ENCODE peak calls at places on chromosomes 12 and 14, in nine cellular contexts. Z is A549; F is CD8-positive, alpha-beta T cell; K is astrocyte; N is foreskin fibroblast; H is esophagus squamous epithelium; Y is upper lobe of right lung; G is PC-3; A is neural progenitor cell. T is an unnamed sample.

GRCh38 chr14:60926002-60926401 is 54.9 kb downstream of the TRMT5 start:
- DNase-seq in F (no peak), A (no peak), G (no peak), Z (no peak), H (no peak), N (no peak), K (no peak), Y (no peak), T (peak)

GRCh38 chr12:42382013-42382696 is 56.2 kb downstream of the PPHLN1 start:
- DNase-seq in H (no peak), F (no peak), Y (no peak), Z (no peak), K (no peak), G (no peak), A (peak), N (peak), T (no peak)

GRCh38 chr12:64452559-64453329 is 824 bp downstream of the TBK1 start:
- DNase-seq in A (no peak), Y (no peak), H (no peak), G (peak), Z (peak), N (peak), F (no peak), K (peak), T (peak)

GRCh38 chr12:71135812-71136176 is 22.0 kb downstream of the TSPAN8 start:
- DNase-seq in A (peak), G (peak), N (peak), F (no peak), Z (no peak), Y (no peak), K (no peak), H (no peak), T (no peak)

GRCh38 chr14:58849609-58850008 is 211.8 kb downstream of the DACT1 start:
- DNase-seq in G (no peak), Z (no peak), N (no peak), K (no peak), H (no peak), F (no peak), Y (no peak), A (no peak), T (no peak)

GRCh38 chr12:110641512-110641911 is 27.6 kb downstream of the TCTN1 start:
- DNase-seq in N (no peak), Z (no peak), H (no peak), F (no peak), G (no peak), A (peak), K (peak), Y (no peak), T (no peak)

GRCh38 chr12:131830335-131831020 is 2.3 kb downstream of the MMP17 start:
- DNase-seq in K (peak), A (peak), N (peak), F (no peak), G (peak), H (no peak), Y (peak), Z (peak), T (peak)

GRCh38 chr12:15629108-15629507 is 160.1 kb downstream of the EPS8 start:
- DNase-seq in K (peak), Y (no peak), Z (peak), H (no peak), A (peak), N (peak), F (no peak), G (peak), T (peak)

GRCh38 chr14:54589843-54590242 is 22.9 kb downstream of the SAMD4A start:
- DNase-seq in F (no peak), H (no peak), Y (no peak), Z (no peak), K (no peak), A (no peak), N (no peak), G (peak), T (no peak)

GRCh38 chr14:51310453-51311074 is 70.5 kb downstream of the TMX1 start:
- DNase-seq in N (peak), H (no peak), Z (no peak), G (no peak), Y (no peak), A (no peak), F (no peak), K (peak), T (no peak)

GRCh38 chr12:65922077-65922476 is 97.8 kb downstream of the HMGA2 start:
- DNase-seq in G (no peak), H (no peak), Y (no peak), F (no peak), A (no peak), K (no peak), Z (no peak), N (no peak), T (no peak)

GRCh38 chr12:71556881-71557280 is 106.8 kb downstream of the ZFC3H1 start:
- DNase-seq in Y (no peak), G (peak), F (no peak), H (no peak), K (peak), Z (peak), N (peak), A (peak), T (no peak)

GRCh38 chr12:49626836-49627235 is 3.5 kb downstream of the PRPF40B start:
- DNase-seq in K (no peak), H (no peak), F (no peak), Y (no peak), A (no peak), Z (no peak), N (no peak), G (no peak), T (no peak)

GRCh38 chr12:111764120-111764821 is 2.5 kb upstream of the ALDH2 start:
- DNase-seq in Y (no peak), F (no peak), Z (no peak), G (no peak), K (no peak), A (no peak), N (no peak), H (no peak), T (peak)

GRCh38 chr14:63604626-63605025 is 37.0 kb downstream of the WDR89 start:
- DNase-seq in A (no peak), Y (no peak), Z (no peak), G (no peak), K (no peak), N (no peak), F (no peak), H (no peak), T (no peak)

GRCh38 chr12:28893365-28893764 is 255.7 kb upstream of the FAR2 start:
- DNase-seq in F (no peak), A (no peak), K (no peak), G (no peak), Z (no peak), H (no peak), Y (no peak), N (no peak), T (no peak)

GRCh38 chr12:50788562-50788961 is 24.7 kb downstream of the ATF1 start:
- DNase-seq in K (peak), A (no peak), N (peak), Y (no peak), F (no peak), G (peak), H (no peak), Z (no peak), T (no peak)

GRCh38 chr12:129911437-129912049 is 7.7 kb upstream of the TMEM132D start:
- DNase-seq in N (no peak), Y (peak), G (peak), A (peak), H (no peak), F (no peak), Z (peak), K (peak), T (peak)
- TF ChIP-seq CTCF in N (peak), Y (peak), G (peak), A (peak), H (peak), F (no peak), Z (peak), K (peak), T (peak)

GRCh38 chr12:27614386-27614785 is 81.9 kb upstream of the REP15 start:
- DNase-seq in K (no peak), H (no peak), Z (no peak), G (no peak), F (no peak), A (no peak), N (no peak), Y (no peak), T (no peak)
- TF ChIP-seq CTCF in K (no peak), H (no peak), Z (no peak), G (no peak), F (no peak), A (no peak), N (no peak), Y (no peak), T (no peak)

DNA sequence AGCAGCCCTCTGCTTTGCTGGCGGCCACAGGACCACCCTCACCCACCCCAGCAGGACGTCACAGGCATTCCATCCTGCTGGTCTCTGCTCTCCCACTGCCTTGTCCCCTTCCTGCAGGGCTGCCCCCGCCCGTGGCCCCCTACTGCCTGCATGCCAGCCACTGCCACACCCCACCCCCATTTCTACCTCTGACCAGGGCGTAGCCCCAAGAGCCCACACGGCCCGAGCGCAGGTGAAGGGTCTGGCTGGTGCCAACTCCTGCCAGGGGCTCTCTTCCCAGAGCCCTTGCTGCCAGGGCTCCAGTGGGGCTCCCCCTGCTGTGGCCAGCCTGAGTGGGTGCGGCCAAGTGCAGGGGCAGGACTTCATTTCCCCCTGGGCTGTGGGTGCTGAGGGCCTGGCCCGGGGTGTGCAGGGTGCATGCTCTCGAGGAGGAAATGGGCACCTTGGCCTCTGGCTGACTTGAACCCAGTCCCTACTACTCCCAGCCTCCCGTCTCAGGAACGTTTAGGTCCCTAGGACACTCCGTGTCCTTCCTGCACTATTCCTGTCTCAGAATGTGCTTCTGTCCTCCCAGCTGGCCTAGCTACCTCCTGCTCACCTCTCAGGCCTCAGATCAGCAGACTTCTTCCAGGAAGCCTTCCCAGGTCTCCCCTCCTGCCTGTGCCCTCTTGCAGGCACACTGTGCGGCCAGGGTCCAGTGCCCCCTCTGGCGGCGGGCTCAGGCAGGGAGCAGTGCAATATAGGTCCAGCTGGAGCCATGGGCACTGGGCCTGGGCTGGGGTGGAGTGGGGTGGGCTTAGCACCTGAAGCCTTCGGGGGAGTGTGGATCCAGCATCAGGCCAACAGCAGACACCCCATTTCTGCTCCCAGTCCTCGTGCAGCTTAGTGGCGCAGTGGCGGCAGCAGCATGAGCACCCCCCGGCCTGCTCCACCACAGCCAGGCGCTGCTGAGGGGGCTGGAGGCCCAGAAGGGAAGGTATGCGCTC is 1.4 kb downstream of the LBHD2 start:
- DNase-seq in Y (no peak), N (no peak), F (no peak), Z (no peak), H (no peak), G (no peak), K (no peak), A (peak), T (no peak)
- TF ChIP-seq CTCF in Y (no peak), N (peak), F (no peak), Z (peak), H (no peak), G (peak), K (no peak), A (peak), T (no peak)

DNA sequence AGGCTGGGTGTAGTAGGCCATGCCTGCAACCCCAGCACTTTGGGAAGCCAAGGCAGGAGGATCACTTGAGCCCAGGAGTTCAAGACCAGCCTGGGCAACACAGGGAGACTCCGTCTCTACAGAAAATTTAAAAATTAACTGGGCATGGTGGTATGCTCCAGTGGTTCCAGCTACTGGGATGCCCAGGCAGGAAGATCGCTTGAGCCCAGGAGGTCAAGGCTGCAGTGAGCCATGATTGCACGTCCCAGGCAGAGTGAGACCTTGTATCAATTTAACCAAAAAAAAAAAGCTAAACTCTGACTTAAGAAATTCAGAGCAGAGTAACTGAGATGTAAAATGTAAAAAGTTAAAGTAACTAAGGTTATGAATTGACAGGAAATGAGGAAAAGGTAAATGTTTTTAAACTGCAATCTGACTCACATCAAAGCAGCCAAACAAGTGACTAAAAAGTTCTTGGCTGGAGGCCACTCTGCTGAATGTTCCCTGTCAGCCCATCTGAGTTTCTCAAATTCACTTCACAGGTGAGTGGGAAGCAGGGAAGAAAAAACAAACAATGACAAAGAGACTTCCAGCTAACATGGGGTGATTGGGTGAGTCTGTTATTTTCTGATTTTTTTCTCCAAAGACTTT is 21.3 kb downstream of the PRKD1 start:
- DNase-seq in F (no peak), Y (no peak), K (peak), G (peak), A (no peak), N (peak), Z (no peak), H (no peak), T (no peak)
- TF ChIP-seq CTCF in F (no peak), Y (no peak), K (no peak), G (no peak), A (no peak), N (no peak), Z (no peak), H (no peak), T (no peak)

GRCh38 chr12:52035926-52036325 is 15.3 kb upstream of the NR4A1 start:
- DNase-seq in A (no peak), Y (no peak), F (no peak), Z (no peak), G (no peak), H (no peak), K (no peak), N (no peak), T (no peak)

GRCh38 chr12:52038447-52038846 is 12.8 kb upstream of the NR4A1 start:
- DNase-seq in K (no peak), G (no peak), N (no peak), A (no peak), F (peak), Z (no peak), Y (no peak), H (no peak), T (no peak)

GRCh38 chr12:52033506-52034258 is 17.6 kb upstream of the NR4A1 start:
- DNase-seq in H (no peak), Z (no peak), F (no peak), G (no peak), N (no peak), A (no peak), K (no peak), Y (no peak), T (no peak)

GRCh38 chr12:52036587-52037171 is 14.6 kb upstream of the NR4A1 start:
- DNase-seq in Z (peak), A (peak), F (peak), N (peak), H (no peak), Y (peak), K (peak), G (peak), T (peak)

GRCh38 chr12:52037248-52037861 is 13.9 kb upstream of the NR4A1 start:
- DNase-seq in K (peak), H (no peak), Y (peak), Z (no peak), F (peak), G (peak), N (no peak), A (peak), T (no peak)
- TF ChIP-seq CTCF in K (no peak), H (no peak), Y (peak), Z (no peak), F (no peak), G (peak), N (no peak), A (peak), T (no peak)

GRCh38 chr14:106679776-106680175 is 1153.4 kb downstream of the TMEM121 start:
- DNase-seq in A (no peak), K (no peak), Z (no peak), N (no peak), G (no peak), H (no peak), F (no peak), Y (no peak), T (no peak)

GRCh38 chr14:106686533-106686932 is 1160.2 kb downstream of the TMEM121 start:
- DNase-seq in N (no peak), G (no peak), Y (no peak), H (no peak), A (no peak), K (no peak), F (no peak), Z (no peak), T (no peak)

DNA sequence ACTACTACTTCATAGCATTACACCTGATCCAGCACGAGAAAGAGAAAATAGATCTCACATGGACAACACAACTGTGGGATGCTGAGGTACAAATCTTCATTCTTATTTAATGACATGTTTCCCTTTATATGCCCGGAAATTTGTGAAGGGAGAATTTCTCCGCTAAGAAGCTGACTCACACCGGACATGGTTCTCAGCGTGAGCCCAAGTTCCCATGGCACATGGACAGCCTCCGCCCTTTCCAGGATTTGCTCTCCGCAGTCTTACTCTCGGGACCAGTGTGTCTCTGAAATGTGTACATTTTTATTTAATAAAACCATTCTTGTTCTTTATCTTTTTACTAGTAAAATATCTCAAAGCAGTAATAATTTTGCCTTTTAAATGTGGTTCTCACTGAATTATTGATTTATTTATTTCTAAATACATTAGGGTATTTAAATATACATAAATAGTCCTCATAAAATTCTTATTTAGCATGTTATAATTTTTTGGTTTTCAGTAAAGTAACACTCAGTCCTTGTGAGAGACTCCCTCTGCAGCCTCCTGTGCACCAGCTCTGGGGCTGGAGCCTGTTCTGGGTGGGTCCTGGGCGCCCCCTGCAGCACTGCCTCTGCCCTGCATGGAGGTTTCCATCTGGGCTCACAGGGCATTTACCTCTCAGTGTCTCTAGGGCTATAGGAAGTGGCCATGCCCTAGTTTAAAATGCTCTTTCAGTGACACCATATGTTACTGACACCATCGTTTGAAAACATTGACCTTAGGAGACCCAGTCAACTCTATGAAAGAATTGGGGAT is 1155.0 kb downstream of the TMEM121 start:
- DNase-seq in A (no peak), K (no peak), Z (no peak), N (no peak), H (no peak), F (no peak), G (no peak), Y (no peak), T (no peak)
- TF ChIP-seq CTCF in A (no peak), K (no peak), Z (no peak), N (no peak), H (no peak), F (peak), G (no peak), Y (no peak), T (peak)